ENCODE peak calls at places on chromosomes 2 and 18, in nine cellular contexts. One of them, this sample, is unnamed.

GRCh38 chr2:235007664-235008457 is 56.0 kb downstream of the SH3BP4 start:
- DNase-seq in mucosa of descending colon: no peak
- DNase-seq in transverse colon: no peak
- DNase-seq in pancreas: no peak
- DNase-seq in psoas muscle: peak; percentile 42
- DNase-seq in astrocyte: no peak
- DNase-seq in fibroblast of lung: no peak
- DNase-seq in HCT116: no peak
- DNase-seq in uterus: no peak
- DNase-seq in this sample: no peak

GRCh38 chr2:70842401-70842800 is 6.8 kb upstream of the CD207 start:
- DNase-seq in psoas muscle: no peak
- DNase-seq in astrocyte: no peak
- DNase-seq in mucosa of descending colon: no peak
- DNase-seq in fibroblast of lung: no peak
- DNase-seq in HCT116: no peak
- DNase-seq in transverse colon: no peak
- DNase-seq in pancreas: no peak
- DNase-seq in uterus: no peak
- DNase-seq in this sample: no peak

GRCh38 chr2:60368437-60368836 is 185.0 kb downstream of the BCL11A start:
- DNase-seq in astrocyte: no peak
- DNase-seq in HCT116: no peak
- DNase-seq in mucosa of descending colon: no peak
- DNase-seq in psoas muscle: no peak
- DNase-seq in fibroblast of lung: no peak
- DNase-seq in uterus: no peak
- DNase-seq in pancreas: no peak
- DNase-seq in transverse colon: no peak
- DNase-seq in this sample: no peak

GRCh38 chr2:29323961-29324360 is 208.7 kb downstream of the CLIP4 start:
- DNase-seq in pancreas: peak; percentile 46
- DNase-seq in mucosa of descending colon: no peak
- DNase-seq in transverse colon: no peak
- DNase-seq in uterus: no peak
- DNase-seq in psoas muscle: no peak
- DNase-seq in astrocyte: peak; percentile 80
- DNase-seq in HCT116: no peak
- DNase-seq in fibroblast of lung: peak; percentile 0
- DNase-seq in this sample: no peak

GRCh38 chr2:221501210-221501882 is 70.8 kb downstream of the EPHA4 start:
- DNase-seq in astrocyte: peak; percentile 84
- DNase-seq in transverse colon: no peak
- DNase-seq in fibroblast of lung: peak; percentile 87
- DNase-seq in uterus: no peak
- DNase-seq in mucosa of descending colon: no peak
- DNase-seq in HCT116: no peak
- DNase-seq in psoas muscle: no peak
- DNase-seq in pancreas: no peak
- DNase-seq in this sample: peak; percentile 21

GRCh38 chr2:54952978-54953456 is 97.2 kb downstream of the RTN4 start:
- DNase-seq in fibroblast of lung: peak; percentile 12
- DNase-seq in astrocyte: no peak
- DNase-seq in mucosa of descending colon: no peak
- DNase-seq in uterus: no peak
- DNase-seq in transverse colon: no peak
- DNase-seq in psoas muscle: no peak
- DNase-seq in HCT116: no peak
- DNase-seq in pancreas: no peak
- DNase-seq in this sample: no peak

GRCh38 chr2:129885735-129886134 is 93.7 kb upstream of the RAB6C start:
- DNase-seq in transverse colon: no peak
- DNase-seq in astrocyte: no peak
- DNase-seq in mucosa of descending colon: no peak
- DNase-seq in pancreas: no peak
- DNase-seq in uterus: no peak
- DNase-seq in HCT116: no peak
- DNase-seq in psoas muscle: no peak
- DNase-seq in fibroblast of lung: no peak
- DNase-seq in this sample: no peak

GRCh38 chr2:225824748-225825449 is 425.4 kb downstream of the NYAP2 start:
- DNase-seq in pancreas: no peak
- DNase-seq in fibroblast of lung: no peak
- DNase-seq in uterus: no peak
- DNase-seq in psoas muscle: no peak
- DNase-seq in transverse colon: no peak
- DNase-seq in astrocyte: no peak
- DNase-seq in HCT116: no peak
- DNase-seq in mucosa of descending colon: no peak
- DNase-seq in this sample: no peak

GRCh38 chr2:237627463-237628321 is at the start of gene LRRFIP1:
- DNase-seq in psoas muscle: peak; percentile 77
- DNase-seq in fibroblast of lung: no peak
- DNase-seq in transverse colon: peak; percentile 20
- DNase-seq in pancreas: peak; percentile 45
- DNase-seq in mucosa of descending colon: no peak
- DNase-seq in HCT116: no peak
- DNase-seq in uterus: peak; percentile 42
- DNase-seq in astrocyte: no peak
- DNase-seq in this sample: peak; percentile 47

GRCh38 chr2:162197095-162197825 is 45.2 kb upstream of the GCG start:
- DNase-seq in HCT116: no peak
- DNase-seq in mucosa of descending colon: no peak
- DNase-seq in pancreas: no peak
- DNase-seq in psoas muscle: no peak
- DNase-seq in astrocyte: peak; percentile 79
- DNase-seq in uterus: no peak
- DNase-seq in fibroblast of lung: peak; percentile 54
- DNase-seq in transverse colon: no peak
- DNase-seq in this sample: no peak

GRCh38 chr2:121287956-121288355 is 3.0 kb upstream of the TFCP2L1 start:
- DNase-seq in transverse colon: no peak
- DNase-seq in HCT116: no peak
- DNase-seq in pancreas: no peak
- DNase-seq in fibroblast of lung: no peak
- DNase-seq in astrocyte: no peak
- DNase-seq in psoas muscle: no peak
- DNase-seq in mucosa of descending colon: no peak
- DNase-seq in uterus: no peak
- DNase-seq in this sample: no peak

GRCh38 chr2:121662651-121663050 is 13.4 kb upstream of the CLASP1 start:
- DNase-seq in fibroblast of lung: no peak
- DNase-seq in pancreas: no peak
- DNase-seq in mucosa of descending colon: no peak
- DNase-seq in astrocyte: no peak
- DNase-seq in HCT116: no peak
- DNase-seq in psoas muscle: no peak
- DNase-seq in transverse colon: no peak
- DNase-seq in uterus: no peak
- DNase-seq in this sample: no peak

GRCh38 chr2:149872041-149872440 is 284.5 kb upstream of the MMADHC start:
- DNase-seq in psoas muscle: no peak
- DNase-seq in uterus: no peak
- DNase-seq in mucosa of descending colon: no peak
- DNase-seq in pancreas: no peak
- DNase-seq in HCT116: no peak
- DNase-seq in astrocyte: peak; percentile 29
- DNase-seq in transverse colon: no peak
- DNase-seq in fibroblast of lung: no peak
- DNase-seq in this sample: no peak

GRCh38 chr2:1856922-1857321 is 112.6 kb upstream of the PXDN start:
- DNase-seq in fibroblast of lung: peak; percentile 14
- DNase-seq in HCT116: no peak
- DNase-seq in transverse colon: no peak
- DNase-seq in astrocyte: peak; percentile 61
- DNase-seq in mucosa of descending colon: no peak
- DNase-seq in uterus: no peak
- DNase-seq in pancreas: no peak
- DNase-seq in psoas muscle: no peak
- DNase-seq in this sample: no peak

GRCh38 chr2:72994991-72995380 is 76.5 kb downstream of the SFXN5 start:
- DNase-seq in HCT116: no peak
- DNase-seq in uterus: no peak
- DNase-seq in mucosa of descending colon: no peak
- DNase-seq in pancreas: no peak
- DNase-seq in psoas muscle: peak; percentile 17
- DNase-seq in fibroblast of lung: no peak
- DNase-seq in transverse colon: no peak
- DNase-seq in astrocyte: no peak
- DNase-seq in this sample: no peak

GRCh38 chr2:230140667-230141066 is 71.9 kb upstream of the SLC16A14 start:
- DNase-seq in transverse colon: no peak
- DNase-seq in astrocyte: no peak
- DNase-seq in fibroblast of lung: no peak
- DNase-seq in HCT116: no peak
- DNase-seq in psoas muscle: no peak
- DNase-seq in mucosa of descending colon: no peak
- DNase-seq in uterus: no peak
- DNase-seq in pancreas: no peak
- DNase-seq in this sample: no peak

GRCh38 chr2:151708788-151709187 is 25.5 kb downstream of the NEB start:
- DNase-seq in psoas muscle: no peak
- DNase-seq in astrocyte: no peak
- DNase-seq in fibroblast of lung: no peak
- DNase-seq in mucosa of descending colon: no peak
- DNase-seq in transverse colon: no peak
- DNase-seq in uterus: no peak
- DNase-seq in pancreas: no peak
- DNase-seq in HCT116: no peak
- DNase-seq in this sample: no peak

GRCh38 chr2:219698684-219699439 is 71.4 kb downstream of the SLC4A3 start:
- DNase-seq in HCT116: peak; percentile 99
- DNase-seq in pancreas: no peak
- DNase-seq in psoas muscle: no peak
- DNase-seq in fibroblast of lung: no peak
- DNase-seq in transverse colon: no peak
- DNase-seq in astrocyte: peak; percentile 48
- DNase-seq in uterus: no peak
- DNase-seq in mucosa of descending colon: no peak
- DNase-seq in this sample: no peak

DNA sequence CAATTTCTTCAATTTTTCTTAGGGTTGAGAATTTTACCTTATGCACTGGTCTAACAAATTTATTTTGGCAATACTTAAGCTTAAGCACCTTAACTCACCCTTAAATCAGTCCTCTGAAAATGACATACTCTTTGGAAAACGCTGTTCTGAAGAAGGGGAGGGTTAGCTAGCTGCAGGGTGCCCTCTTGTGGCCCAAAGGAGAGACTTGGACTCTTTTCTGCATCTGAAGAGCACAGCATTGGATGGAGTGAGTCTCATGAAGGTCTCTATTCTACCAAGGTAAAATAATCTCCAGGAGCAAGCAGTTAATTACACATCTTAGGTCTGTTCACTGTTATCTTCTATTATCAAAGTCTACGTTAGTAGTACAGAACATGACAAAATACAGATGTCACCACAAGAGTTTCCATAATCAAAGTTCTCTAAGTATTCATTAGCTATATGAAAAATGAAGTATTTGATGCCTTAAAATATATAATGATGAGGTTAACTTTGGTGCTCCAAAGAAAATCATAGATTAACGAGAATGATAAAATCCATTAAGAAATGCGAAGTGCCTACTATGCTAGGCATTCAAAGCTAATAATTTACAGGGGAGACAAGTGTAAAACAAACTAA is 24.4 kb downstream of the PUM2 start:
- DNase-seq in fibroblast of lung: peak; percentile 70
- DNase-seq in transverse colon: peak; percentile 55
- DNase-seq in pancreas: peak; percentile 40
- DNase-seq in HCT116: peak; percentile 24
- DNase-seq in uterus: peak; percentile 42
- DNase-seq in astrocyte: peak; percentile 27
- DNase-seq in mucosa of descending colon: no peak
- DNase-seq in psoas muscle: no peak
- DNase-seq in this sample: peak; percentile 65
- H3K36me3 ChIP-seq in fibroblast of lung: peaks cover 3% of the 10 kb centered on the region
- H3K36me3 ChIP-seq in transverse colon: no peaks in the 10 kb centered on the region
- H3K36me3 ChIP-seq in pancreas: no peaks in the 10 kb centered on the region
- H3K36me3 ChIP-seq in HCT116: peaks cover 22% of the 10 kb centered on the region
- H3K36me3 ChIP-seq in uterus: no peaks in the 10 kb centered on the region
- H3K36me3 ChIP-seq in astrocyte: peaks cover 9% of the 10 kb centered on the region
- H3K36me3 ChIP-seq in mucosa of descending colon: no peaks in the 10 kb centered on the region
- H3K36me3 ChIP-seq in psoas muscle: no peaks in the 10 kb centered on the region
- H3K36me3 ChIP-seq in this sample: peaks cover 4% of the 10 kb centered on the region

GRCh38 chr18:79930020-79930642 is 21.3 kb downstream of the SLC66A2 start:
- DNase-seq in pancreas: no peak
- DNase-seq in uterus: no peak
- DNase-seq in transverse colon: no peak
- DNase-seq in HCT116: no peak
- DNase-seq in mucosa of descending colon: no peak
- DNase-seq in astrocyte: no peak
- DNase-seq in fibroblast of lung: peak; percentile 37
- DNase-seq in psoas muscle: no peak
- DNase-seq in this sample: no peak
- H3K36me3 ChIP-seq in pancreas: no peaks in the 10 kb centered on the region
- H3K36me3 ChIP-seq in uterus: no peaks in the 10 kb centered on the region
- H3K36me3 ChIP-seq in transverse colon: no peaks in the 10 kb centered on the region
- H3K36me3 ChIP-seq in HCT116: peaks cover 24% of the 10 kb centered on the region
- H3K36me3 ChIP-seq in mucosa of descending colon: no peaks in the 10 kb centered on the region
- H3K36me3 ChIP-seq in astrocyte: peaks cover under 1% of the 10 kb centered on the region
- H3K36me3 ChIP-seq in fibroblast of lung: peaks cover 2% of the 10 kb centered on the region
- H3K36me3 ChIP-seq in psoas muscle: no peaks in the 10 kb centered on the region
- H3K36me3 ChIP-seq in this sample: peaks cover 2% of the 10 kb centered on the region

GRCh38 chr2:26197516-26197915 is 24.6 kb downstream of the GAREM2 start:
- DNase-seq in psoas muscle: no peak
- DNase-seq in pancreas: no peak
- DNase-seq in fibroblast of lung: no peak
- DNase-seq in astrocyte: no peak
- DNase-seq in mucosa of descending colon: no peak
- DNase-seq in transverse colon: no peak
- DNase-seq in HCT116: no peak
- DNase-seq in uterus: no peak
- DNase-seq in this sample: no peak
- H3K36me3 ChIP-seq in psoas muscle: peaks cover 37% of the 10 kb centered on the region
- H3K36me3 ChIP-seq in pancreas: peaks cover 11% of the 10 kb centered on the region
- H3K36me3 ChIP-seq in fibroblast of lung: peaks cover 29% of the 10 kb centered on the region
- H3K36me3 ChIP-seq in astrocyte: peaks cover 55% of the 10 kb centered on the region
- H3K36me3 ChIP-seq in mucosa of descending colon: peaks cover 4% of the 10 kb centered on the region
- H3K36me3 ChIP-seq in transverse colon: no peaks in the 10 kb centered on the region
- H3K36me3 ChIP-seq in HCT116: peaks cover 41% of the 10 kb centered on the region
- H3K36me3 ChIP-seq in uterus: no peaks in the 10 kb centered on the region
- H3K36me3 ChIP-seq in this sample: peaks cover 8% of the 10 kb centered on the region

DNA sequence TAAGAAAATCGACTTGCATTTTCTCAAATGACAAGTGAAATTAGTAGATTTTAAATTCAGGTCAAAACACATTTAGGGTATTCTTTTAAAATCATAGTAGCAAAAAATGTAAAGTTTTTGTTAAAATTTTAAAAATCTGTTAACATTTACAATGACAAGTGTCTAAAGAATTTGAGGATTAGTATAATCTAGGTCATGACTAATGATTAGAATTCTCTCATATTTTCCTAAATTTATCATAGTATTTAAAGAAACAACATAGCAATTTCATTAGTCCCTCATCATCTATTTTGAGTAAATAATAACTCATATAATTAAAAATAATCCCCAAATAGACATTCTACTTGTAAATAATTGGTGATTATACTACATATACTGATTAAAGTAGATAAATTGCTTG is 23.6 kb downstream of the THUMPD2 start:
- DNase-seq in fibroblast of lung: no peak
- DNase-seq in transverse colon: no peak
- DNase-seq in pancreas: no peak
- DNase-seq in mucosa of descending colon: no peak
- DNase-seq in HCT116: no peak
- DNase-seq in astrocyte: no peak
- DNase-seq in uterus: no peak
- DNase-seq in psoas muscle: no peak
- DNase-seq in this sample: no peak
- H3K36me3 ChIP-seq in fibroblast of lung: peaks cover 10% of the 10 kb centered on the region
- H3K36me3 ChIP-seq in transverse colon: no peaks in the 10 kb centered on the region
- H3K36me3 ChIP-seq in pancreas: no peaks in the 10 kb centered on the region
- H3K36me3 ChIP-seq in mucosa of descending colon: no peaks in the 10 kb centered on the region
- H3K36me3 ChIP-seq in HCT116: peaks cover 49% of the 10 kb centered on the region
- H3K36me3 ChIP-seq in astrocyte: peaks cover 31% of the 10 kb centered on the region
- H3K36me3 ChIP-seq in uterus: peaks cover 3% of the 10 kb centered on the region
- H3K36me3 ChIP-seq in psoas muscle: peaks cover 6% of the 10 kb centered on the region
- H3K36me3 ChIP-seq in this sample: peaks cover 4% of the 10 kb centered on the region

This sample was measured in Caco-2.